ENCODE peak calls at places on chromosomes 16 and 17, in seven cellular contexts. S is body of pancreas, Y is epithelial cell of esophagus, E is transverse colon, R is vagina, C is sigmoid colon, X is AG09309. I is an unnamed sample.
A peak's percentile ranks its signal among the peaks of the same experiment; 100 is the strongest.

GRCh38 chr17:31061678-31062077 is 33.1 kb upstream of the NF1 start:
- DNase-seq in S (no peak), Y (no peak), E (no peak), R (no peak), C (no peak), X (no peak), I (no peak)

GRCh38 chr17:43994272-43995149 is 9.9 kb upstream of the NAGS start:
- DNase-seq in S (peak; percentile 64), Y (peak; percentile 50), E (peak; percentile 60), R (no peak), C (peak; percentile 83), X (no peak), I (no peak)

GRCh38 chr16:53785044-53785443 is 81.1 kb downstream of the FTO start:
- DNase-seq in S (no peak), Y (no peak), E (no peak), R (no peak), C (no peak), X (no peak), I (peak; percentile 49)

GRCh38 chr16:84022641-84023040 is 20.0 kb downstream of the SLC38A8 start:
- DNase-seq in S (no peak), Y (no peak), E (no peak), R (no peak), C (no peak), X (no peak), I (no peak)

GRCh38 chr17:35510031-35510430 is 27.4 kb downstream of the SLFN12L start:
- DNase-seq in S (no peak), Y (no peak), E (no peak), R (no peak), C (no peak), X (no peak), I (no peak)

GRCh38 chr16:79661578-79661977 is 61.0 kb upstream of the MAF start:
- DNase-seq in S (no peak), Y (no peak), E (no peak), R (no peak), C (no peak), X (no peak), I (no peak)

GRCh38 chr17:75516619-75517276 is 420 bp downstream of the TSEN54 start:
- DNase-seq in S (peak; percentile 42), Y (no peak), E (peak; percentile 41), R (no peak), C (no peak), X (no peak), I (no peak)

GRCh38 chr16:50354629-50355456 is 13.9 kb downstream of the BRD7 start:
- DNase-seq in S (no peak), Y (no peak), E (no peak), R (no peak), C (no peak), X (no peak), I (no peak)

GRCh38 chr16:27401768-27402568 is at the start of gene IL21R:
- DNase-seq in S (peak; percentile 21), Y (no peak), E (peak; percentile 74), R (peak; percentile 93), C (peak; percentile 69), X (peak; percentile 46), I (peak; percentile 62)

GRCh38 chr16:66370786-66371684 is 4.5 kb downstream of the CDH5 start:
- DNase-seq in S (no peak), Y (no peak), E (no peak), R (no peak), C (no peak), X (no peak), I (no peak)

GRCh38 chr17:10243905-10244844 is 45.8 kb upstream of the GAS7 start:
- DNase-seq in S (no peak), Y (no peak), E (no peak), R (no peak), C (peak; percentile 63), X (no peak), I (no peak)

GRCh38 chr16:19657831-19658230 is 60.2 kb downstream of the KNOP1 start:
- DNase-seq in S (no peak), Y (no peak), E (no peak), R (no peak), C (no peak), X (no peak), I (no peak)

GRCh38 chr16:3088450-3088849 is 10.6 kb downstream of the ZSCAN10 start:
- DNase-seq in S (no peak), Y (no peak), E (no peak), R (no peak), C (no peak), X (no peak), I (no peak)

GRCh38 chr17:75645889-75646625 is 12.8 kb downstream of the SMIM5 start:
- DNase-seq in S (peak; percentile 90), Y (peak; percentile 73), E (peak; percentile 89), R (no peak), C (peak; percentile 64), X (no peak), I (no peak)

GRCh38 chr16:30028438-30029093 is 2.5 kb downstream of the TLCD3B start:
- DNase-seq in S (no peak), Y (peak; percentile 29), E (no peak), R (no peak), C (no peak), X (no peak), I (no peak)

GRCh38 chr17:76953066-76953465 is 84.9 kb downstream of the MGAT5B start:
- DNase-seq in S (no peak), Y (no peak), E (no peak), R (no peak), C (no peak), X (no peak), I (no peak)

GRCh38 chr16:81238296-81239011 is at the start of gene BCO1:
- DNase-seq in S (peak; percentile 54), Y (peak; percentile 66), E (peak; percentile 31), R (no peak), C (no peak), X (peak; percentile 17), I (peak; percentile 68)

GRCh38 chr17:50908860-50909764 is 43.0 kb upstream of the TOB1 start:
- DNase-seq in S (peak; percentile 92), Y (no peak), E (no peak), R (no peak), C (no peak), X (no peak), I (no peak)

GRCh38 chr17:61547113-61547512 is 43.9 kb downstream of the NACA2 start:
- DNase-seq in S (no peak), Y (no peak), E (no peak), R (no peak), C (no peak), X (no peak), I (no peak)

GRCh38 chr16:49200223-49200820 is 81.3 kb downstream of the CBLN1 start:
- DNase-seq in S (no peak), Y (no peak), E (no peak), R (no peak), C (no peak), X (no peak), I (no peak)

GRCh38 chr16:49193596-49193995 is 88.0 kb downstream of the CBLN1 start:
- DNase-seq in S (no peak), Y (no peak), E (no peak), R (no peak), C (no peak), X (no peak), I (no peak)

GRCh38 chr16:49189286-49189685 is 92.4 kb downstream of the CBLN1 start:
- DNase-seq in S (no peak), Y (peak; percentile 42), E (no peak), R (no peak), C (no peak), X (no peak), I (no peak)

DNA sequence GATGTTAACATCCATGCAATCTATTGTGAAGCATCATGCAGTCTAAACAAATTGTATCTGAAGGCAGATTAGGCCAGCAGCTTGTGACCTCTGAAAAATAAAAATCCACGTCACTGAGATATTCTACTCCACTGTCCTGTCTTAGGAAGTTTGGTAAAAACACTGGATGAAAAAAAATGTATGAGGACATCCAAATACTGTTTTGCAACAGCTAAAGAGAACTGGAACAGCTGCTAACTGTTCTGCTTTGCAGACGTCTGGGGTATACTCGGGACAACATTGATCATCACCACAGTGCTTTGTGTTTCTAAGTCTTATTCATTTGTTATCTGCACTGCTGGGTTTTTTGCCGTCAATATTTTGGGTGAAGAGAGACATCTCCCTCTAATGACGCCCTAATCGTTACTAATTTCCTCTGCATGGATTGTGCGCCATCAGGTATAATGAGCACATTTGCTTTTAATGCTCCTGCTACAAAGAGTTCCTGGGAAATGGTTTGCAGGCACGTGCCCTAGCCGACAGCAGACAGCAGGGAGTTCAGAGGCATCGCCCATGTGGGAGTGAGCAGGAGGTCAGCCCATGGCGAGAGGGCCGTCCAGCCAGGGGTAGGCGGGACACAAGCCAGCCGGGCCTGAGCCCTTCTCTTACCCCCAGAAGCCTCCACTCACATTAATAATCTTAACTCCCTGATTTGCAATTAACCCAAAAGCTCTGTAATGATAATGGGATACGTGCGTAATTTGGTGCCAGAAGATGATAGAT is 87.0 kb downstream of the CBLN1 start:
- DNase-seq in S (no peak), Y (no peak), E (no peak), R (no peak), C (no peak), X (no peak), I (no peak)
- TF ChIP-seq CTCF in S (no peak), Y (no peak), E (no peak), R (no peak), C (no peak), X (no peak), I (no peak)

GRCh38 chr17:79803421-79803996 is 6.6 kb upstream of the CBX8 start:
- DNase-seq in S (no peak), Y (no peak), E (no peak), R (no peak), C (no peak), X (no peak), I (no peak)
- H3K4me3 ChIP-seq in S (no peak overlapping the region), Y (no peak overlapping the region), E (no peak overlapping the region), R (no peak overlapping the region), C (no peak overlapping the region), X (no peak overlapping the region), I (no peak overlapping the region)

GRCh38 chr17:41610965-41611640 is 1.5 kb downstream of the KRT16 start:
- DNase-seq in S (no peak), Y (peak; percentile 47), E (no peak), R (no peak), C (peak; percentile 50), X (no peak), I (no peak)
- TF ChIP-seq CTCF in S (no peak), Y (no peak), E (no peak), R (no peak), C (no peak), X (no peak), I (no peak)

GRCh38 chr16:76511203-76511602 is 234.0 kb downstream of the CNTNAP4 start:
- DNase-seq in S (no peak), Y (no peak), E (no peak), R (no peak), C (no peak), X (no peak), I (no peak)
- H3K4me3 ChIP-seq in S (no peak overlapping the region), Y (no peak overlapping the region), E (no peak overlapping the region), R (no peak overlapping the region), C (no peak overlapping the region), X (no peak overlapping the region), I (no peak overlapping the region)

GRCh38 chr17:16568541-16569357 is at the start of gene ZNF287:
- DNase-seq in S (peak; percentile 94), Y (peak; percentile 90), E (peak; percentile 94), R (no peak), C (peak; percentile 97), X (peak; percentile 58), I (peak; percentile 68)
- TF ChIP-seq CTCF in S (no peak), Y (no peak), E (no peak), R (no peak), C (no peak), X (no peak), I (no peak)

I was measured in astrocyte of the cerebellum.